ENCODE peak calls at places on chromosome X, in six cellular contexts. I is EL, B is iPS-NIHi11, S is HFF-Myc, E is endothelial cell of umbilical vein, F is HL-60. H is an unnamed sample.

GRCh38 chrX:150508461-150509367 is 59.7 kb upstream of the MTM1 start:
- DNase-seq in B (peak), E (peak), S (no peak), F (no peak), I (no peak), H (peak)

GRCh38 chrX:10099411-10099810 is 57.4 kb upstream of the CLCN4 start:
- DNase-seq in F (no peak), B (no peak), S (no peak), I (no peak), E (no peak), H (peak)

GRCh38 chrX:3962511-3963350 is 249.3 kb upstream of the PRKX start:
- DNase-seq in E (peak), B (no peak), I (peak), F (peak), S (no peak), H (peak)

GRCh38 chrX:16807976-16808542 is 21.8 kb downstream of the TXLNG start:
- DNase-seq in S (no peak), I (peak), B (no peak), E (peak), F (no peak), H (no peak)

GRCh38 chrX:332496-332860 is 13.9 kb upstream of the GTPBP6 start:
- DNase-seq in I (no peak), F (no peak), S (no peak), B (no peak), E (no peak), H (no peak)

GRCh38 chrX:70755850-70756249 is 152.7 kb downstream of the TEX11 start:
- DNase-seq in E (no peak), S (no peak), B (peak), I (no peak), F (no peak), H (no peak)

GRCh38 chrX:18377802-18378201 is 23.3 kb upstream of the SCML2 start:
- DNase-seq in B (peak), F (peak), S (no peak), I (peak), E (peak), H (no peak)

GRCh38 chrX:46628406-46629371 is 55.1 kb downstream of the CHST7 start:
- DNase-seq in E (peak), S (no peak), I (peak), B (no peak), F (peak), H (no peak)

GRCh38 chrX:148381603-148382002 is 118.8 kb upstream of the AFF2 start:
- DNase-seq in S (no peak), E (no peak), I (no peak), B (no peak), F (no peak), H (no peak)

GRCh38 chrX:84046403-84046984 is 141.5 kb downstream of the RPS6KA6 start:
- DNase-seq in B (peak), E (peak), I (peak), F (peak), S (peak), H (peak)

GRCh38 chrX:48589482-48590162 is 7.7 kb upstream of the WDR13 start:
- DNase-seq in E (no peak), B (no peak), F (no peak), S (no peak), I (no peak), H (no peak)

GRCh38 chrX:106707771-106708454 is 18.6 kb upstream of the RNF128 start:
- DNase-seq in F (no peak), B (no peak), S (peak), I (peak), E (no peak), H (peak)

GRCh38 chrX:130523460-130524394 is 121.9 kb downstream of the RBMX2 start:
- DNase-seq in S (no peak), E (peak), F (peak), B (peak), I (peak), H (peak)

GRCh38 chrX:20063716-20064351 is 52.9 kb downstream of the MAP7D2 start:
- DNase-seq in E (no peak), I (no peak), B (peak), S (no peak), F (no peak), H (no peak)

GRCh38 chrX:48945517-48946348 is 11.7 kb downstream of the OTUD5 start:
- DNase-seq in F (peak), B (peak), I (peak), S (no peak), E (peak), H (no peak)